ENCODE peak calls at places on chromosomes 2 and 18, in six cellular contexts. P is HCT116, M is HepG2, Q is K562, R is GM12878, W is H1. J is an unnamed sample. For H3K9me3 and H3K4me1, the result is how much of the 10 kb centered on the place peaks cover.

GRCh38 chr2:28233070-28233718 is 159.5 kb upstream of the FOSL2 start:
- DNase-seq in W (no peak), M (peak), P (no peak), R (no peak), Q (no peak), J (no peak)

GRCh38 chr18:33201509-33201926 is 239.0 kb downstream of the CCDC178 start:
- DNase-seq in P (no peak), W (peak), Q (no peak), M (peak), R (no peak), J (peak)

GRCh38 chr2:38377501-38378258 is 607 bp upstream of the ATL2 start:
- DNase-seq in M (peak), P (no peak), W (no peak), R (no peak), Q (no peak), J (peak)

GRCh38 chr2:181138816-181139215 is 158.4 kb downstream of the UBE2E3 start:
- DNase-seq in M (no peak), Q (no peak), R (no peak), W (no peak), P (no peak), J (no peak)

GRCh38 chr2:31012384-31012783 is 125.9 kb downstream of the GALNT14 start:
- DNase-seq in P (no peak), Q (no peak), R (no peak), W (no peak), M (no peak), J (no peak)

GRCh38 chr2:239397856-239398470 is 2.9 kb downstream of the HDAC4 start:
- DNase-seq in R (no peak), M (no peak), Q (no peak), W (no peak), P (no peak), J (no peak)

GRCh38 chr2:222651721-222652420 is 4.0 kb downstream of the FARSB start:
- DNase-seq in W (no peak), R (no peak), Q (no peak), P (no peak), M (no peak), J (no peak)

GRCh38 chr18:22347624-22348511 is 69.8 kb downstream of the CTAGE1 start:
- DNase-seq in P (no peak), M (no peak), W (no peak), R (no peak), Q (no peak), J (no peak)

GRCh38 chr2:169732583-169733358 is 861 bp upstream of the KLHL23 start:
- DNase-seq in Q (peak), P (no peak), M (peak), R (no peak), W (no peak), J (no peak)

GRCh38 chr2:17759805-17760204 is 5.9 kb downstream of the GEN1 start:
- DNase-seq in Q (no peak), R (no peak), W (no peak), P (no peak), M (no peak), J (no peak)

GRCh38 chr2:2422621-2423020 is 91.5 kb upstream of the MYT1L start:
- DNase-seq in P (no peak), Q (no peak), R (no peak), W (no peak), M (no peak), J (peak)

GRCh38 chr2:85485815-85486214 is 53.2 kb upstream of the MAT2A start:
- DNase-seq in Q (no peak), R (no peak), P (no peak), M (no peak), W (no peak), J (no peak)

GRCh38 chr2:190432567-190433231 is 24.5 kb downstream of the MFSD6 start:
- DNase-seq in P (no peak), M (no peak), R (no peak), W (no peak), Q (no peak), J (no peak)

GRCh38 chr2:164474873-164475272 is 146.4 kb downstream of the GRB14 start:
- DNase-seq in R (no peak), W (no peak), P (no peak), Q (no peak), M (no peak), J (no peak)

GRCh38 chr18:79373736-79374135 is 22.0 kb upstream of the NFATC1 start:
- DNase-seq in Q (no peak), R (no peak), W (no peak), P (no peak), M (no peak), J (no peak)

GRCh38 chr2:122515731-122516130 is 760.3 kb downstream of the TSN start:
- DNase-seq in P (no peak), M (no peak), R (no peak), W (no peak), Q (no peak), J (peak)

GRCh38 chr2:242058116-242058680 is 188.7 kb downstream of the RTP5 start:
- DNase-seq in P (no peak), M (no peak), W (no peak), Q (no peak), R (no peak), J (no peak)

GRCh38 chr18:79367989-79368388 is 27.7 kb upstream of the NFATC1 start:
- DNase-seq in R (no peak), P (no peak), Q (no peak), W (no peak), M (no peak), J (no peak)

GRCh38 chr2:96528680-96529375 is 7.7 kb upstream of the ARID5A start:
- DNase-seq in P (no peak), M (no peak), W (no peak), Q (no peak), R (no peak), J (no peak)

GRCh38 chr18:11887305-11888262 is 20.5 kb downstream of the MPPE1 start:
- DNase-seq in P (no peak), W (no peak), M (peak), Q (no peak), R (no peak), J (no peak)

GRCh38 chr2:162317910-162318279 is 589 bp downstream of the IFIH1 start:
- DNase-seq in R (no peak), M (no peak), Q (peak), W (no peak), P (no peak), J (no peak)

GRCh38 chr18:58213445-58213844 is 169.4 kb downstream of the NEDD4L start:
- DNase-seq in W (no peak), P (no peak), R (no peak), Q (no peak), M (no peak), J (no peak)

GRCh38 chr2:153872311-153873061 is 764 bp downstream of the GALNT13 start:
- DNase-seq in W (no peak), P (no peak), R (no peak), Q (no peak), M (no peak), J (no peak)

GRCh38 chr18:41347057-41347456 is 608.0 kb upstream of the PIK3C3 start:
- DNase-seq in M (no peak), W (no peak), Q (no peak), P (no peak), R (no peak), J (no peak)

GRCh38 chr2:135245055-135245454 is 193.0 kb downstream of the RAB3GAP1 start:
- DNase-seq in Q (peak), R (no peak), M (peak), P (peak), W (no peak), J (no peak)

GRCh38 chr2:197322729-197323720 is 12.4 kb upstream of the ANKRD44 start:
- DNase-seq in W (no peak), R (no peak), P (no peak), Q (no peak), M (peak), J (no peak)

GRCh38 chr2:3847397-3848052 is 144.2 kb downstream of the DCDC2C start:
- DNase-seq in Q (no peak), R (no peak), M (peak), W (no peak), P (no peak), J (no peak)

GRCh38 chr2:40554665-40555294 is 102.9 kb upstream of the SLC8A1 start:
- DNase-seq in Q (peak), P (peak), W (peak), M (peak), R (peak), J (peak)

GRCh38 chr18:3498705-3499451 is 48.9 kb downstream of the TGIF1 start:
- DNase-seq in Q (no peak), M (no peak), W (no peak), R (no peak), P (no peak), J (peak)

GRCh38 chr2:104930739-104931138 is 76.8 kb downstream of the POU3F3 start:
- DNase-seq in W (no peak), R (no peak), P (no peak), Q (no peak), M (no peak), J (no peak)

GRCh38 chr18:55405655-55406373 is 182.2 kb downstream of the TCF4 start:
- DNase-seq in P (no peak), M (no peak), Q (peak), R (no peak), W (no peak), J (no peak)

GRCh38 chr18:59455728-59456276 is 96.7 kb upstream of the LMAN1 start:
- DNase-seq in R (no peak), P (no peak), Q (no peak), M (no peak), W (no peak), J (no peak)

GRCh38 chr2:13212115-13212514 is 495.4 kb downstream of the TRIB2 start:
- DNase-seq in Q (no peak), W (no peak), M (no peak), R (no peak), P (no peak), J (no peak)
- H3K9me3 ChIP-seq in Q (under half), W (under half), M (half or more), R (under half), P (under half), J (under half)

GRCh38 chr2:157822533-157822932 is 53.6 kb downstream of the ACVR1 start:
- DNase-seq in Q (no peak), P (no peak), M (no peak), R (no peak), W (no peak), J (no peak)
- H3K4me1 ChIP-seq in Q (under half), P (under half), M (under half), R (under half), W (under half), J (under half)

GRCh38 chr18:6785001-6785400 is 55.5 kb downstream of the ARHGAP28 start:
- DNase-seq in R (no peak), P (no peak), M (no peak), W (no peak), Q (no peak), J (no peak)
- TF ChIP-seq ZNF274 in R (no peak), P (no peak), M (no peak), W (no peak), Q (no peak), J (no peak)

DNA sequence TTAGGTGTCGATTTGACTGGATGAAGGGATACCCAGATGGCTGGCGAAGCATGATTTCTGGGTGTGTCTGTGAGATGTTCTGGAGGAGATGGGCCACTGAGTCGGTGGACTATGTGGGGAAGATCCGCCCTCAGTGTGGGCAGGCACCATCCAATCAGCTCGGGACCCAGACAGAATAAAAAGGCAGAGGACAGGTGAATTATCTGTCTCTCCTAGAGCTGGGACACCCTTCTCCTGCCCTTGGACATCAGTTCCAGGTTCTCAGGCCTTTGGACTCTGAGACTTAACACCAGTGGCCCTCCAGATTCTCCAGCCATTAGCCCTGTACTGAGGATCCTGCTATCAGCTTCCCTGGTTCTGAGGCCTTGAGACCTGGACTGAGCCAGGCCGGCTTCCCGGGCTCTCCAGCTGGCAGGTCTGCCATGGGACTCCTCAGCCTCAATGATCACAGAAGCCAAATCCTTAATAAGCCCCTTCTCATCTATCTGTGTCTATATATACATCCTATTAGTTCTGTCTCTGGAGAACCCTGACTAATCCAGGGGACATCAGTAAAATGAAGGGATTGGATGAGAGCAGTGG is 11.7 kb downstream of the PROC start:
- DNase-seq in P (no peak), W (no peak), Q (no peak), M (no peak), R (no peak), J (no peak)
- H3K9me3 ChIP-seq in P (under half), W (under half), Q (under half), M (under half), R (under half), J (under half)

J was measured in NT2/D1.